ENCODE peak calls at places on chromosome 14, in four cellular contexts. L, F, H and K are unnamed samples.

GRCh38 chr14:103725739-103726395 is 10.3 kb downstream of the ZFYVE21 start:
- DNase-seq in H (no peak), L (no peak), F (no peak), K (no peak)

GRCh38 chr14:24630872-24631477 is 3.0 kb downstream of the GZMB start:
- DNase-seq in H (no peak), L (no peak), F (no peak), K (no peak)

GRCh38 chr14:36667679-36668078 is 6.0 kb downstream of the PAX9 start:
- DNase-seq in F (no peak), H (no peak), L (no peak), K (no peak)

GRCh38 chr14:88834883-88835431 is 10.5 kb downstream of the TTC8 start:
- DNase-seq in L (no peak), F (peak; percentile 79), H (no peak), K (no peak)

GRCh38 chr14:42927313-42927712 is 1320.6 kb downstream of the LRFN5 start:
- DNase-seq in L (no peak), F (no peak), H (no peak), K (no peak)

GRCh38 chr14:100810861-100811461 is 15.0 kb upstream of the MEG3 start:
- DNase-seq in F (peak; percentile 77), H (no peak), L (no peak), K (no peak)

GRCh38 chr14:36313206-36313605 is 7.2 kb downstream of the MBIP start:
- DNase-seq in L (no peak), F (no peak), H (no peak), K (no peak)

GRCh38 chr14:91753501-91754128 is 21.7 kb upstream of the CATSPERB start:
- DNase-seq in H (no peak), F (no peak), L (no peak), K (no peak)

GRCh38 chr14:91947196-91948184 is at the start of gene FBLN5:
- DNase-seq in L (peak; percentile 62), F (peak; percentile 88), H (peak; percentile 18), K (no peak)

GRCh38 chr14:41476526-41476925 is 130.2 kb upstream of the LRFN5 start:
- DNase-seq in F (peak; percentile 15), L (no peak), H (no peak), K (no peak)

GRCh38 chr14:102675396-102675795 is 82.9 kb downstream of the RCOR1 start:
- DNase-seq in F (peak; percentile 51), L (no peak), H (no peak), K (no peak)

GRCh38 chr14:70885343-70886014 is 21.8 kb upstream of the PCNX1 start:
- DNase-seq in H (no peak), F (no peak), L (no peak), K (no peak)

GRCh38 chr14:56092761-56093160 is 25.4 kb upstream of the PELI2 start:
- DNase-seq in F (no peak), L (no peak), H (no peak), K (no peak)

GRCh38 chr14:57274551-57274950 is 5.8 kb downstream of the AP5M1 start:
- DNase-seq in F (peak; percentile 58), H (no peak), L (no peak), K (no peak)

GRCh38 chr14:103393687-103394626 is 8.7 kb downstream of the MARK3 start:
- DNase-seq in H (no peak), F (peak; percentile 51), L (peak; percentile 56), K (no peak)

GRCh38 chr14:74820288-74820687 is 55.7 kb downstream of the PROX2 start:
- DNase-seq in F (no peak), H (no peak), L (no peak), K (no peak)
- H3K36me3 ChIP-seq in F (peaks cover 8% of the 10 kb centered on the region), H (peaks cover 3% of the 10 kb centered on the region), L (no peaks in the 10 kb centered on the region), K (peaks cover 45% of the 10 kb centered on the region)

DNA sequence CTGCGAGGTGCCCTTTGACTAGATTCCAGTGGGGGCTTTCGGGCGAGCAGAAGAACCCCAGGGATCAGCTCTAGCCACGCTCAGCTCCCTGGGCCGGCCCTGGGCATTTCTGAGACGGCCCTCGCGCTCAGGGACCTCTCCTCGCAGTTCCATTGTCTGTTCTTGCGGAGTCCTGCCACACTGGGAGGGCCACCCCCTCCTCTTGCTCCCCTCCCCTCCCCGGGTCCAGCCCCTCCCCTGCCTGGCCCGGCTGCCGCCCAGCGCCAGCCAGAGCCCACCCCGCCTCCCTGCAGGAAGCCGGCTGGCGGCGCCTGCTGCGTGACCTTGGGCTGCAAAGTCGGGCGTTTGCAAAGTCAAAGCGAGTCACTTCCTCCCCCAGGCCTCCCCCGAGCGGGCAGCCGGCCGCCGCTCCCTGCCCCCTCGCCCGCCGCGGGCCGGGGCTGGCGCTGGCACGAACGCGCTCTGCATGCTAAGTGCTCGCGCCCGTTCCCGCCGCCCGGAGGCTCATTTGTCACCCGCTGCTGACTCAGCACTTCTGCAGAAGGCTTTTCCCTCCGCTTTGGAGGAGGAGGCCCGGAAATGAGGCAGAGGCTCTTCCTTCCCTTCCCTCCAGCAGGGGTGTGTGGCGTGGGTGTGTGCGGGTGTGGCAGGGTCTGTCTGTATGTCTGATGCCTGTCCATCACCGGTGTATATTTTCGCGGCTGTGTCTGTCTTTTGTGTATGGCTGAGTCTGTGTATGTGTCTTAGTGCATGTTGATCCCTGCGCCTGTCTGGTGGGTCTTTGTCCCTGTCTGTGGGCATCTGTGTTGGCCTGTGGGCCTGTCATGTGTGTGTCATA is 72.0 kb downstream of the IRF2BPL start:
- DNase-seq in H (peak; percentile 85), L (peak; percentile 92), F (peak; percentile 94), K (peak; percentile 97)
- H3K4me3 ChIP-seq in H (no peak overlapping the region), L (peak overlapping the region; percentile 63), F (no peak overlapping the region), K (peak overlapping the region; percentile 26)

DNA sequence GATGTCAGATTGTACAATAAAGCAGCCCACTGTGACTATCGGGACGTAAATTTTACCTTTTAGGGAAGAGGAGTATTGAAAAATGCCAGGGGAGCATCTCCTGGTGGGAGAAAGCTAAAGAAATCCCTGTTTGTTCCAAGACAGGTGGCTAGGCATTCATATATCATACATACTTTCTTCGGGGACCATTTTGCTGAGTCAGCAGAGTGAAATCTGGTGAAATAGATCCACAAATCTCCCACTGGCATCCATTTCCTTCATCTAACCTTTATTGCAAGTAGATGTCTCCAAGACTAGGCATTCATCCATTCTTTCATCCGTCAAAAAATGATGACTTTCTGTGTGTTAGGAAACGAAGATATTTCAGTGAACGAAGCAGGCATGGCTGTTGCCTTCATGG is 107.1 kb downstream of the BMP4 start:
- DNase-seq in H (no peak), F (no peak), L (no peak), K (no peak)
- H3K4me1 ChIP-seq in H (peaks cover 1% of the 10 kb centered on the region), F (no peaks in the 10 kb centered on the region), L (no peaks in the 10 kb centered on the region), K (no peaks in the 10 kb centered on the region)

DNA sequence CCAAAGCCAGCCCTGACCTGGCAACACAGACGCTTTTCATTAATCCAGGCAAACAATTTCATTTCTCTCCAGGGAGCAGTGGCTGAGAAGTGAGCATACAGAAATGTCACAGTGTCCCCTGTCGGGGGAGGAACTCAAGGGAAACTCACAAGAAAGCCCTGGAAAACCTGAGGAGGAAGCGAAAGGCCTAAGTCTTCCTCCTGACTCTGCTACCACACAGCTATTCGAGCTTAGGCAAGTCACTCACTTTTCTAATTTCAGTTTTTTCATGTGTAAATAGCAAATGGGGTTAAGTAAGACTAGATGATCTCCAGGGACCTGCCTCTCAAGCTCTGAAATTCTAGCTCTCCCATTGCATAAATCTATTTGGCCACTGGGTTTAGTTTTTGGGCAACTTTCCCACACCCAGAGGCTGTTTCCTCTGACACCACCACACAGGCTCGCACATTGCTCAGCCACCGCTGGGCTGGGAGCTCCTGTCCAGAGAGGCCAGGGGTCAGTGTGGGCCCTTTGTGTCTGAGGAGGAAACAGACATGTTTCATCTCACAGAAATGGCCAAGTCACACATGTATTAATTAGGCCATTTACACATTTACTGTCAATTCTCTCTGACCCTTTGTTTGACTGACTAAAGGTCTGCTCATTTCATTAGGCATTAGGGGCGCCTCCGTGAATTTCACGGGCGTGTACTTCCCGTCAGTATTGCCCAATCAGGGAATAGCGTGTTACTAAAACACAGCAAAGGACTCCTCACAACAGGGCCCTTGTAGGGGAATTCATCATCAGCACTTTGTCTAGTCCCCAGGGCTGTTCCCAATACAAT is 9.8 kb upstream of the PNMA1 start:
- DNase-seq in F (peak; percentile 96), H (no peak), L (peak; percentile 64), K (no peak)
- H3K36me3 ChIP-seq in F (peaks cover 36% of the 10 kb centered on the region), H (no peaks in the 10 kb centered on the region), L (no peaks in the 10 kb centered on the region), K (peaks cover 89% of the 10 kb centered on the region)

GRCh38 chr14:68979722-68980552 is 835 bp upstream of the ACTN1 start:
- DNase-seq in H (no peak), F (peak; percentile 78), L (no peak), K (peak; percentile 43)
- H3K4me3 ChIP-seq in H (peak overlapping the region; percentile 86), F (peak overlapping the region; percentile 95), L (peak overlapping the region; percentile 88), K (peak overlapping the region; percentile 92)

GRCh38 chr14:61112506-61112905 is 131.5 kb downstream of the SLC38A6 start:
- DNase-seq in L (no peak), H (no peak), F (no peak), K (no peak)
- H3K4me1 ChIP-seq in L (peaks cover 14% of the 10 kb centered on the region), H (no peaks in the 10 kb centered on the region), F (peaks cover 15% of the 10 kb centered on the region), K (no peaks in the 10 kb centered on the region)

DNA sequence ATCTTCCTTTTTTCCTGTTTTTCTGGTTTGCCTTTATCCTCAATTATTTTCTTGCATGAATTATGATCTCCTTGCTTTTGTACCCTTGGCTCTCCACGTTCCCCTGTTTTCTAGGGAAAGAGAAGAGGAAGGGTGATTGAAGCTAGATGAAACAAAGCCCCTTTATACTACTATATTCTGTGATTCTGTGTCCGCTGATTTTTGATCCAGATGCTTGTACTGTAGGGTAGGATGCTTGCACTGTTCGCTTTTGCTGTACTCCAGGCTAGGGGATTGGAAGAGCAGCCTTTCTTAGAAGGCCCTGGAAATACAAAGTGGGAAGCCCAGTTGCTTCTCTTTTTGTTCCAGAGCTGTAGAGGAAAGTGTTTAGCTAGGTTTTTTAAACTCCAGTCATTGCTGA is 35.1 kb upstream of the KLHDC2 start:
- DNase-seq in F (no peak), L (no peak), H (no peak), K (no peak)
- H3K36me3 ChIP-seq in F (no peaks in the 10 kb centered on the region), L (no peaks in the 10 kb centered on the region), H (no peaks in the 10 kb centered on the region), K (no peaks in the 10 kb centered on the region)

GRCh38 chr14:71966528-71966927 is 34.3 kb downstream of the RGS6 start:
- DNase-seq in H (no peak), L (no peak), F (no peak), K (no peak)
- H3K4me3 ChIP-seq in H (no peak overlapping the region), L (no peak overlapping the region), F (no peak overlapping the region), K (no peak overlapping the region)